ENCODE peak calls at places on chromosomes 16 and 17, in eight cellular contexts. G is GM13977, B is AG04450, O is choroid plexus epithelial cell, R is fibroblast of lung, E is HepG2, D is A549, L is epithelial cell of esophagus. H is an unnamed sample.
A peak's percentile ranks its signal among the peaks of the same experiment; 100 is the strongest.

GRCh38 chr17:47878203-47879027 is 17.6 kb upstream of the SP2 start:
- DNase-seq in G (no peak), B (no peak), O (no peak), R (no peak), E (no peak), D (no peak), L (no peak), H (no peak)

GRCh38 chr17:2393954-2394749 is 6.7 kb downstream of the MNT start:
- DNase-seq in G (no peak), B (no peak), O (no peak), R (no peak), E (no peak), D (no peak), L (no peak), H (no peak)

GRCh38 chr16:57915811-57916479 is 55.0 kb downstream of the CNGB1 start:
- DNase-seq in G (no peak), B (no peak), O (no peak), R (no peak), E (no peak), D (no peak), L (no peak), H (no peak)

GRCh38 chr16:50204426-50205108 is 51.5 kb downstream of the TENT4B start:
- DNase-seq in G (no peak), B (no peak), O (peak; percentile 12), R (no peak), E (no peak), D (no peak), L (peak; percentile 58), H (peak; percentile 20)

GRCh38 chr16:55261301-55261700 is 62.7 kb upstream of the IRX6 start:
- DNase-seq in G (no peak), B (no peak), O (no peak), R (no peak), E (no peak), D (no peak), L (no peak), H (no peak)

GRCh38 chr16:88839745-88840588 is 16.8 kb downstream of the GALNS start:
- DNase-seq in G (no peak), B (no peak), O (no peak), R (no peak), E (no peak), D (no peak), L (no peak), H (no peak)

GRCh38 chr17:68302066-68302564 is 10.8 kb downstream of the ARSG start:
- DNase-seq in G (no peak), B (no peak), O (peak; percentile 96), R (no peak), E (no peak), D (no peak), L (no peak), H (no peak)

GRCh38 chr17:26792486-26792885 is 501.4 kb upstream of the WSB1 start:
- DNase-seq in G (no peak), B (no peak), O (peak; percentile 5), R (peak; percentile 47), E (no peak), D (no peak), L (peak; percentile 36), H (no peak)

GRCh38 chr16:23594186-23594585 is 1.9 kb downstream of the NDUFAB1 start:
- DNase-seq in G (no peak), B (no peak), O (no peak), R (no peak), E (no peak), D (no peak), L (no peak), H (no peak)

GRCh38 chr17:2611627-2612026 is 18.2 kb downstream of the PAFAH1B1 start:
- DNase-seq in G (no peak), B (no peak), O (no peak), R (no peak), E (no peak), D (no peak), L (no peak), H (no peak)

GRCh38 chr17:31663576-31663975 is 195.5 kb downstream of the COPRS start:
- DNase-seq in G (no peak), B (no peak), O (peak; percentile 34), R (peak; percentile 55), E (no peak), D (no peak), L (peak; percentile 20), H (no peak)

GRCh38 chr16:88999457-89000206 is 22.6 kb upstream of the CBFA2T3 start:
- DNase-seq in G (no peak), B (no peak), O (no peak), R (no peak), E (no peak), D (no peak), L (peak; percentile 7), H (no peak)

GRCh38 chr16:49817754-49818507 is 38.0 kb downstream of the ZNF423 start:
- DNase-seq in G (no peak), B (no peak), O (no peak), R (no peak), E (no peak), D (no peak), L (no peak), H (no peak)

GRCh38 chr16:65658339-65659275 is 536.7 kb upstream of the CDH11 start:
- DNase-seq in G (no peak), B (peak; percentile 44), O (peak; percentile 84), R (peak; percentile 68), E (no peak), D (no peak), L (peak; percentile 99), H (peak; percentile 99)

GRCh38 chr17:37096071-37096470 is 147.3 kb downstream of the AATF start:
- DNase-seq in G (no peak), B (no peak), O (no peak), R (no peak), E (no peak), D (no peak), L (no peak), H (no peak)

GRCh38 chr16:14284371-14284770 is 213.3 kb downstream of the MRTFB start:
- DNase-seq in G (no peak), B (no peak), O (no peak), R (no peak), E (no peak), D (no peak), L (no peak), H (no peak)

GRCh38 chr17:19753049-19753444 is 4.9 kb upstream of the ALDH3A1 start:
- DNase-seq in G (no peak), B (no peak), O (peak; percentile 51), R (peak; percentile 55), E (no peak), D (peak; percentile 98), L (peak; percentile 97), H (peak; percentile 97)

GRCh38 chr17:19750020-19750572 is 2.0 kb upstream of the ALDH3A1 start:
- DNase-seq in G (no peak), B (no peak), O (no peak), R (no peak), E (no peak), D (no peak), L (no peak), H (no peak)

GRCh38 chr17:19752216-19753048 is 4.3 kb upstream of the ALDH3A1 start:
- DNase-seq in G (no peak), B (no peak), O (no peak), R (no peak), E (no peak), D (no peak), L (peak; percentile 49), H (peak; percentile 81)

GRCh38 chr17:19748807-19749193 is 702 bp upstream of the ALDH3A1 start:
- DNase-seq in G (no peak), B (no peak), O (no peak), R (no peak), E (no peak), D (no peak), L (no peak), H (no peak)

GRCh38 chr17:19750835-19751234 is 2.7 kb upstream of the ALDH3A1 start:
- DNase-seq in G (no peak), B (no peak), O (no peak), R (no peak), E (no peak), D (no peak), L (peak; percentile 82), H (peak; percentile 31)
- TF ChIP-seq CTCF in G (no peak), B (no peak), O (no peak), R (no peak), E (no peak), D (no peak), L (no peak), H (no peak)

DNA sequence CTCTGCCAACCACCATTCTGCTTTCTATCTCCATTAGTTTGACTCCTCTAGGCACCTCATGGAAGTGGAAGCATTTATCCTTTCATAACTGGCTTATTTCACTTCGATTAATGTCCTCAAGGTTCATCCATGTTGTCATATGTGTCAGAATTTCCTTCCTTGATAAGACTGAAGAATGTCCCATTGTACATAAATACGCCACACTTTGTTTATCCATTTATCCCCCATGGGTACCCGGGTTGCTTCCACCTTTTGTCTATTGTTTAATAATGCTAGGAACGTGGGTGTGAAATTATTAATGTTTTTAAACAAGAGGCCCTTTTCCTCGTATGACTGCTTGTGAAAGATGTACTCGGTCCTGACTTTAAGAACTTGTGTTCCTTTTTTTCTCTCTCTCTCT is 12.9 kb downstream of the MILR1 start:
- DNase-seq in G (no peak), B (no peak), O (no peak), R (no peak), E (no peak), D (no peak), L (no peak), H (no peak)
- TF ChIP-seq CTCF in G (no peak), B (no peak), O (no peak), R (no peak), E (no peak), D (no peak), L (no peak), H (no peak)

GRCh38 chr16:361872-362701 is 8.3 kb downstream of the MRPL28 start:
- DNase-seq in G (peak; percentile 96), B (peak; percentile 46), O (peak; percentile 80), R (peak; percentile 69), E (peak; percentile 75), D (peak; percentile 94), L (peak; percentile 87), H (peak; percentile 86)
- TF ChIP-seq CTCF in G (peak; percentile 96), B (peak; percentile 85), O (peak; percentile 85), R (peak; percentile 77), E (peak; percentile 98), D (peak; percentile 88), L (peak; percentile 87), H (peak; percentile 92)

DNA sequence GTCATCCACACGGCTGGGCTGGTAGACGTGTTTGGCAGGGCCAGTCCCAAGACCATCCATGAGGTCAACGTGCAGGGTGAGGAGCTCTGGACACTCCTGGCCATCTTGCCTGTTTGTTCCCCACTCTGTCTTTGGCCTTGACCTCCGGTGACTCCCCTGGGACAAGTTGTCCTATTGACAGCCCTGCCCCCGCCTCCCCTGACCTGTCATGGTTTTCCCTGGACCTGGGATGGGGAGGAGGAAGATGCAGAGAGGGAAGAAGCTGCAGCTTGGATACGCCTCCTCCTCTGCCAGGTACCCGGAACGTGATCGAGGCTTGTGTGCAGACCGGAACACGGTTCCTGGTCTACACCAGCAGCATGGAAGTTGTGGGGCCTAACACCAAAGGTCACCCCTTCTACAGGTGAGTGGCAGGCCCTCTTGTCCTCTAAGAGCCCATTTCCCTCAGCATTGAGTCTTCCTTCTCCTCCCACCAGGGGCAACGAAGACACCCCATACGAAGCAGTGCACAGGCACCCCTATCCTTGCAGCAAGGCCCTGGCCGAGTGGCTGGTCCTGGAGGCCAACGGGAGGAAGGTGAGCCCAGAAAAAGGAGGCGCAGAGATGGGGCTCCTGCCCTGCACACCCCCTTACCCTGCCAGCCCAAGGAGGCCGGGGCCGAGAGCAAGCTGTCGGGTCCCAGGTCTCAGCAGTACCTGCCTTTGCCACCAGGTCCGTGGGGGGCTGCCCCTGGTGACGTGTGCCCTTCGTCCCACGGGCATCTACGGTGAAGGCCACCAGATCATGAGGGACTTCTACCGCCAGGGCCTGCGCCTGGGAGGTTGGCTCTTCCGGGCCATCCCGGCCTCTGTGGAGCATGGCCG is 1.4 kb downstream of the HSD3B7 start:
- DNase-seq in G (no peak), B (no peak), O (no peak), R (no peak), E (no peak), D (no peak), L (no peak), H (no peak)
- TF ChIP-seq CTCF in G (no peak), B (no peak), O (no peak), R (no peak), E (no peak), D (no peak), L (no peak), H (no peak)

H was measured in MCF 10A.